ENCODE peak calls at places on chromosomes 3 and 15, in four cellular contexts. O is effector memory CD4-positive, alpha-beta T cell; Z is adipocyte; U is psoas muscle. K is an unnamed sample.

GRCh38 chr3:38646630-38647029 is 2.9 kb downstream of the SCN5A start:
- DNase-seq in O (no peak), Z (peak; percentile 65), U (no peak), K (no peak)

GRCh38 chr3:154779571-154779970 is 300.5 kb upstream of the MME start:
- DNase-seq in U (no peak), O (no peak), Z (peak; percentile 66), K (no peak)

GRCh38 chr3:147915057-147915456 is 505.9 kb downstream of the ZIC1 start:
- DNase-seq in Z (no peak), O (no peak), U (no peak), K (no peak)

GRCh38 chr3:53753518-53754183 is 92.6 kb downstream of the CHDH start:
- DNase-seq in U (no peak), O (no peak), Z (no peak), K (no peak)

GRCh38 chr3:66053009-66053782 is 14.5 kb upstream of the MAGI1 start:
- DNase-seq in O (no peak), U (no peak), Z (no peak), K (no peak)

GRCh38 chr15:52102468-52102867 is 10.1 kb downstream of the BCL2L10 start:
- DNase-seq in O (no peak), Z (peak; percentile 86), U (no peak), K (peak; percentile 59)

GRCh38 chr3:15616053-15616452 is 14.5 kb downstream of the BTD start:
- DNase-seq in O (no peak), Z (peak; percentile 43), U (no peak), K (no peak)

GRCh38 chr15:99104788-99105515 is at the start of gene SYNM:
- DNase-seq in U (peak; percentile 94), O (peak; percentile 6), Z (peak; percentile 90), K (no peak)

GRCh38 chr15:39583586-39584265 is 2.8 kb downstream of the THBS1 start:
- DNase-seq in U (no peak), O (peak; percentile 9), Z (peak; percentile 73), K (peak; percentile 46)
- H3K4me3 ChIP-seq in U (peak overlapping the region; percentile 65), O (no peak overlapping the region), Z (peak overlapping the region; percentile 82), K (peak overlapping the region; percentile 54)

GRCh38 chr15:67827561-67828378 is 2.5 kb downstream of the SKOR1 start:
- DNase-seq in O (no peak), Z (no peak), U (peak; percentile 47), K (no peak)
- H3K27me3 ChIP-seq in O (peaks cover 88% of the 10 kb centered on the region), Z (peaks cover 78% of the 10 kb centered on the region), U (peaks cover 97% of the 10 kb centered on the region), K (peaks cover 70% of the 10 kb centered on the region)

GRCh38 chr15:76401285-76401684 is 64.7 kb downstream of the ISL2 start:
- DNase-seq in U (no peak), O (no peak), Z (peak; percentile 60), K (no peak)

GRCh38 chr15:76398301-76398700 is 61.7 kb downstream of the ISL2 start:
- DNase-seq in O (no peak), U (no peak), Z (no peak), K (no peak)

GRCh38 chr15:76393614-76394013 is 57.0 kb downstream of the ISL2 start:
- DNase-seq in O (no peak), Z (no peak), U (no peak), K (no peak)

GRCh38 chr15:76398702-76399101 is 62.1 kb downstream of the ISL2 start:
- DNase-seq in Z (no peak), U (no peak), O (no peak), K (no peak)
- H3K4me3 ChIP-seq in Z (no peak overlapping the region), U (no peak overlapping the region), O (no peak overlapping the region), K (no peak overlapping the region)

DNA sequence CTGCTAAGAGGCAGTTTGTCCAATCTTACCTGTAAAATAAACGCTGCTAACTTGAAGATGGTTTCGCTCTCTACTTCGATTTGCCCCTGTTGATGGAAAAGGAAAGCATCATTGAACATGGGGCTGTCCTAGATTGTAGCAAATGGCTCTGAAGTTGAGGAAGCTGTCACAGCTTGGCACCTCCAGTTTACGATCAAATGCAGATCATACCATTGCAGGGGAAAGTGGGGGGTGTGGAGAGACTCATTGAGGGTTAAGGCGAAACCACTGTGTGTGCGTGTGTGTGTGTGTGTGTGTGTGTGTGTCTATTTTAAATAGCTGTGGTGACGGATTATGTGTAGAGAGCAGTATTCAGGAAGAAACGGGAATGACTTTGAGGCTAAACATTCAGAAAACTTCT is 127.6 kb upstream of the LMOD3 start:
- DNase-seq in Z (no peak), U (no peak), O (no peak), K (no peak)
- H3K27me3 ChIP-seq in Z (peaks cover 3% of the 10 kb centered on the region), U (no peaks in the 10 kb centered on the region), O (no peaks in the 10 kb centered on the region), K (no peaks in the 10 kb centered on the region)

GRCh38 chr3:50345586-50345985 is at the start of gene ZMYND10:
- DNase-seq in O (peak; percentile 77), U (peak; percentile 81), Z (peak; percentile 67), K (no peak)
- H3K4me3 ChIP-seq in O (peak within 1 kb of the TSS; percentile 33), U (peak within 1 kb of the TSS; percentile 44), Z (peak within 1 kb of the TSS; percentile 76), K (peak within 1 kb of the TSS; percentile 37)

DNA sequence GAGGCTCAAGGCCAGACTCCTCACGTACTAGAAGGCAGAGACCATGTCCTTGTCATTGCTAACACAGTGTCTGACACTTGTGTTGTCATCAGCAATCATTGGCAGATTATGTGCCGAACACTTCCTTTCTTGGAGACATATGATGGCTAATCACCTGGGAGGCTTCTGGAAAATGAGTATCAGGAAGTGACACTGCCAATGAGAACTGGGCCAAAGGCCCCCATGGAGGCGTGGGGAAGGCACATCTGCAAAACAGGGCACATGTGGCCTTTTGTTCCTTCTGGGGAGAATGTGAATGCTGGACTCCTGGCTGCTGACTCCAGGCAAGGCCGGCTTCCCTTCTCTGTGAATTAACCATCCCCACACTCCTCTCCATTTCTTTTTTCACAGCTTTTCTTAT is 6.9 kb downstream of the TM6SF1 start:
- DNase-seq in U (no peak), O (no peak), Z (no peak), K (no peak)
- H3K27me3 ChIP-seq in U (no peaks in the 10 kb centered on the region), O (peaks cover 5% of the 10 kb centered on the region), Z (peaks cover 10% of the 10 kb centered on the region), K (no peaks in the 10 kb centered on the region)

DNA sequence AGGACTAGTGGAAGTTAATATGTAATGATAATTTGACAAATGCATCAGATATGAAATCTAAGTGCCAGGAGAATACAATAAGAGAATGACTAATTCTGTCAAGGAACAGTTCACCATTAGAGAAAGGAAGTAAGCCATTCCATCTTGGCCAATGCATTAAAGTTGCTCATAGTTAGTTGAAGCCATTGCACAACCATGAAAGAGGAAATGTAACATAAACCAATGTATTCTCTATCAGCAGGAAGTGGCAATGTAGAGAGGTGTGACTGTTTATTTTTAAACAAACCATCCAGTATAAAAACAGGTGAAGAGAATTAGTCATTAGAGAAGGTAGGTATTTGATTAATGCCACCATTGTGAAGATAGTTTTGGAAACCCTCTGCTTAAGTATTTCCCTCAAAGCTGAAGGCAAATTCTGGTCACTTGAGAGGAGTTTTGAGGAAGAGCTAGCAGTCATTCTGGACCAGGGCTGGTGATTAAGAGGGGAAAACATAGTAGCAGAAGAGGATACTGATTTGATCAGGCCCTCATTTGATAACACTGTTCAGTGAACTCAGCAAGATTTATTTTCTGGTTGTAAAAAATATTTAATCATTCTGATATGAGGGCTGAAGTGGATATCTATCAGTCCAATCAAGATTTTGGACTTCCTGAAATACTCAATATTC is 10.8 kb upstream of the ANXA2 start:
- DNase-seq in O (no peak), Z (peak; percentile 82), U (no peak), K (no peak)
- H3K4me3 ChIP-seq in O (no peak overlapping the region), Z (no peak overlapping the region), U (no peak overlapping the region), K (no peak overlapping the region)

GRCh38 chr3:193400304-193400703 is 21.8 kb upstream of the ATP13A5 start:
- DNase-seq in Z (no peak), O (no peak), U (no peak), K (no peak)
- H3K27me3 ChIP-seq in Z (no peaks in the 10 kb centered on the region), O (no peaks in the 10 kb centered on the region), U (no peaks in the 10 kb centered on the region), K (no peaks in the 10 kb centered on the region)

K was measured in BJ.